ENCODE peak calls at places on chromosomes 4 and X, in seven cellular contexts. K is stimulated activated CD4-positive, alpha-beta T cell treated with anti-CD3 and anti-CD28 coated beads, Interleukin-1b, Interleukin-23, amount 100 ng/mL, for 4 hours; S is endodermal cell; Q is substantia nigra; C is activated T-helper 1 cell treated with anti-CD3 and anti-CD28 coated beads, Interleukin-2, amount 50 U/mL, for 16 hours; D is Jurkat, Clone E6-1; M is DND-41. Y is an unnamed sample.

GRCh38 chr4:54784188-54784671 is 126.5 kb downstream of the KIT start:
- DNase-seq in K (no peak), M (no peak), D (no peak), Q (peak), C (no peak), S (no peak), Y (no peak)

GRCh38 chr4:86344127-86344526 is 15.7 kb downstream of the MAPK10 start:
- DNase-seq in D (no peak), Q (no peak), M (no peak), C (no peak), S (no peak), K (no peak), Y (no peak)

GRCh38 chrX:48854898-48855297 is 19.5 kb upstream of the PCSK1N start:
- DNase-seq in C (no peak), D (no peak), M (peak), K (no peak), Q (no peak), S (peak), Y (no peak)

GRCh38 chr4:175509320-175509719 is 302.7 kb downstream of the GPM6A start:
- DNase-seq in K (no peak), M (no peak), Q (no peak), S (peak), C (no peak), D (peak), Y (no peak)

GRCh38 chr4:121114756-121115155 is 42.4 kb upstream of the NDNF start:
- DNase-seq in C (no peak), Q (no peak), D (no peak), K (no peak), S (no peak), M (no peak), Y (no peak)

GRCh38 chrX:97399400-97399799 is 515.7 kb downstream of the RPA4 start:
- DNase-seq in S (no peak), Q (no peak), C (no peak), D (no peak), K (no peak), M (no peak), Y (no peak)

GRCh38 chrX:107562482-107562881 is 65.8 kb upstream of the PRPS1 start:
- DNase-seq in M (no peak), D (no peak), K (no peak), Q (no peak), S (peak), C (no peak), Y (peak)

GRCh38 chr4:118338981-118339765 is 13.6 kb downstream of the PRSS12 start:
- DNase-seq in S (no peak), M (no peak), Q (no peak), D (no peak), K (no peak), C (no peak), Y (no peak)

GRCh38 chrX:74467656-74468055 is 46.4 kb downstream of the SLC16A2 start:
- DNase-seq in C (no peak), S (no peak), K (no peak), Q (no peak), D (no peak), M (no peak), Y (no peak)

GRCh38 chr4:39521253-39521908 is 5.9 kb downstream of the UGDH start:
- DNase-seq in S (no peak), M (no peak), K (no peak), D (no peak), Q (no peak), C (no peak), Y (no peak)

GRCh38 chrX:13952581-13952980 is 77.1 kb downstream of the GEMIN8 start:
- DNase-seq in K (no peak), S (no peak), M (no peak), C (no peak), Q (no peak), D (no peak), Y (no peak)

GRCh38 chr4:128981377-128981776 is 112.0 kb downstream of the SCLT1 start:
- DNase-seq in D (no peak), C (no peak), Q (no peak), M (no peak), S (no peak), K (no peak), Y (no peak)

GRCh38 chr4:8594097-8595038 is 1.8 kb downstream of the CPZ start:
- DNase-seq in C (no peak), D (no peak), K (no peak), M (peak), Q (no peak), S (peak), Y (peak)

GRCh38 chr4:64584981-64585557 is 175.8 kb upstream of the TECRL start:
- DNase-seq in K (no peak), D (peak), C (no peak), S (peak), Q (no peak), M (peak), Y (no peak)

GRCh38 chr4:89110541-89110985 is 770 bp upstream of the TIGD2 start:
- DNase-seq in C (no peak), S (peak), K (no peak), D (no peak), M (no peak), Q (no peak), Y (peak)

GRCh38 chrX:149825424-149825823 is 43.7 kb downstream of the MAGEA9 start:
- DNase-seq in Q (no peak), C (no peak), S (peak), D (no peak), M (peak), K (peak), Y (no peak)

GRCh38 chrX:35115205-35115604 is 172.6 kb downstream of the FAM47B start:
- DNase-seq in M (no peak), S (no peak), Q (no peak), D (no peak), C (no peak), K (no peak), Y (no peak)

GRCh38 chr4:137659431-137659830 is 127.1 kb upstream of the PCDH18 start:
- DNase-seq in Q (no peak), C (no peak), K (no peak), D (no peak), S (no peak), M (no peak), Y (no peak)

Y was measured in 8988T.